ENCODE peak calls at places on chromosomes 5 and 9, in nine cellular contexts. U, N, K, G, D, T, B, S and E are unnamed samples.

GRCh38 chr5:178424141-178424855 is 165.9 kb downstream of the COL23A1 start:
- DNase-seq in U (peak; percentile 73), N (no peak), K (no peak), G (no peak), D (no peak), T (no peak), B (no peak), S (no peak), E (no peak)

GRCh38 chr5:13591621-13592020 is 352.9 kb downstream of the DNAH5 start:
- DNase-seq in U (no peak), N (no peak), K (no peak), G (no peak), D (no peak), T (no peak), B (no peak), S (peak; percentile 76), E (no peak)

GRCh38 chr5:180602481-180603075 is 11.3 kb upstream of the SCGB3A1 start:
- DNase-seq in U (no peak), N (no peak), K (no peak), G (no peak), D (no peak), T (no peak), B (no peak), S (no peak), E (no peak)

GRCh38 chr9:112327718-112328450 is 5.5 kb downstream of the PTBP3 start:
- DNase-seq in U (no peak), N (no peak), K (no peak), G (no peak), D (no peak), T (no peak), B (no peak), S (no peak), E (no peak)

GRCh38 chr5:151592855-151593408 is 1.8 kb upstream of the FAT2 start:
- DNase-seq in U (no peak), N (no peak), K (no peak), G (no peak), D (no peak), T (peak; percentile 53), B (no peak), S (no peak), E (peak; percentile 31)

GRCh38 chr9:35906923-35907699 is 1.1 kb downstream of the HRCT1 start:
- DNase-seq in U (no peak), N (peak; percentile 47), K (peak; percentile 19), G (no peak), D (no peak), T (no peak), B (no peak), S (peak; percentile 32), E (no peak)

GRCh38 chr5:32642276-32643002 is 57.1 kb downstream of the SUB1 start:
- DNase-seq in U (no peak), N (no peak), K (no peak), G (no peak), D (no peak), T (no peak), B (no peak), S (no peak), E (no peak)

GRCh38 chr9:37311938-37312730 is 110.4 kb upstream of the GRHPR start:
- DNase-seq in U (no peak), N (no peak), K (no peak), G (no peak), D (no peak), T (no peak), B (no peak), S (peak; percentile 23), E (no peak)

GRCh38 chr9:32294051-32294600 is 90.3 kb upstream of the ACO1 start:
- DNase-seq in U (no peak), N (no peak), K (no peak), G (no peak), D (no peak), T (no peak), B (no peak), S (no peak), E (no peak)

GRCh38 chr5:97751556-97751955 is 568.5 kb upstream of the RIOK2 start:
- DNase-seq in U (no peak), N (no peak), K (no peak), G (no peak), D (no peak), T (no peak), B (no peak), S (no peak), E (no peak)

GRCh38 chr9:38417003-38417965 is 7.0 kb downstream of the IGFBPL1 start:
- DNase-seq in U (no peak), N (peak; percentile 70), K (peak; percentile 29), G (no peak), D (no peak), T (peak; percentile 56), B (no peak), S (no peak), E (no peak)

GRCh38 chr9:122126340-122127333 is 32.9 kb downstream of the NDUFA8 start:
- DNase-seq in U (no peak), N (peak; percentile 69), K (no peak), G (no peak), D (no peak), T (no peak), B (no peak), S (no peak), E (no peak)

GRCh38 chr9:126666155-126666803 is 52.6 kb downstream of the LMX1B start:
- DNase-seq in U (no peak), N (peak; percentile 41), K (no peak), G (no peak), D (no peak), T (no peak), B (no peak), S (no peak), E (no peak)

GRCh38 chr5:173973614-173973969 is 15.4 kb upstream of the C5orf47 start:
- DNase-seq in U (no peak), N (peak; percentile 34), K (peak; percentile 6), G (no peak), D (no peak), T (no peak), B (no peak), S (no peak), E (peak; percentile 73)

GRCh38 chr5:39986614-39987013 is 561.8 kb upstream of the DAB2 start:
- DNase-seq in U (no peak), N (no peak), K (no peak), G (no peak), D (no peak), T (no peak), B (no peak), S (no peak), E (no peak)

GRCh38 chr5:142104491-142104890 is 4.1 kb upstream of the NDFIP1 start:
- DNase-seq in U (no peak), N (no peak), K (no peak), G (peak; percentile 76), D (no peak), T (no peak), B (no peak), S (no peak), E (no peak)

GRCh38 chr9:33198163-33198562 is 31.0 kb upstream of the B4GALT1 start:
- DNase-seq in U (no peak), N (no peak), K (no peak), G (no peak), D (no peak), T (no peak), B (no peak), S (no peak), E (no peak)

GRCh38 chr5:25568989-25569625 is 924.3 kb upstream of the CDH10 start:
- DNase-seq in U (no peak), N (no peak), K (no peak), G (peak; percentile 17), D (no peak), T (no peak), B (no peak), S (no peak), E (no peak)

GRCh38 chr5:115842089-115842881 is 550 bp downstream of the AP3S1 start:
- DNase-seq in U (no peak), N (peak; percentile 87), K (peak; percentile 60), G (peak; percentile 32), D (no peak), T (no peak), B (no peak), S (no peak), E (peak; percentile 37)

GRCh38 chr9:123832858-123833257 is 97.1 kb downstream of the DENND1A start:
- DNase-seq in U (no peak), N (no peak), K (no peak), G (no peak), D (no peak), T (no peak), B (peak; percentile 77), S (no peak), E (no peak)

GRCh38 chr5:154138701-154139100 is 51.8 kb upstream of the GALNT10 start:
- DNase-seq in U (no peak), N (peak; percentile 70), K (peak; percentile 34), G (no peak), D (no peak), T (no peak), B (no peak), S (no peak), E (no peak)